ENCODE peak calls at places on chromosomes 12 and 14, in ten cellular contexts. S, F, G, X, A, T, Y, W, M and N are unnamed samples.

GRCh38 chr14:81211844-81212243 is 8.9 kb downstream of the GTF2A1 start:
- DNase-seq in S (peak), F (no peak), G (no peak), X (no peak), A (peak), T (peak), Y (no peak), W (no peak), M (no peak), N (no peak)

GRCh38 chr12:28191690-28192089 is 1.4 kb downstream of the CCDC91 start:
- DNase-seq in S (peak), F (peak), G (no peak), X (no peak), A (no peak), T (peak), Y (no peak), W (no peak), M (peak), N (no peak)

GRCh38 chr14:92735344-92735743 is 13.1 kb downstream of the LGMN start:
- DNase-seq in S (no peak), F (no peak), G (no peak), X (no peak), A (no peak), T (no peak), Y (no peak), W (no peak), M (no peak), N (no peak)

GRCh38 chr12:9103050-9103854 is 12.5 kb downstream of the A2M start:
- DNase-seq in S (no peak), F (no peak), G (no peak), X (no peak), A (no peak), T (no peak), Y (no peak), W (no peak), M (no peak), N (no peak)

GRCh38 chr14:41817626-41818025 is 210.9 kb downstream of the LRFN5 start:
- DNase-seq in S (no peak), F (no peak), G (peak), X (no peak), A (no peak), T (no peak), Y (no peak), W (no peak), M (peak), N (no peak)

GRCh38 chr14:22379727-22380126 is 209.3 kb downstream of the DAD1 start:
- DNase-seq in S (no peak), F (no peak), G (peak), X (no peak), A (no peak), T (no peak), Y (no peak), W (no peak), M (peak), N (no peak)

GRCh38 chr14:104390221-104390931 is 189.2 kb upstream of the C14orf180 start:
- DNase-seq in S (no peak), F (no peak), G (no peak), X (no peak), A (no peak), T (no peak), Y (peak), W (no peak), M (no peak), N (no peak)

GRCh38 chr12:91863702-91864101 is 281.9 kb downstream of the BTG1 start:
- DNase-seq in S (no peak), F (no peak), G (no peak), X (no peak), A (no peak), T (no peak), Y (no peak), W (no peak), M (no peak), N (no peak)

GRCh38 chr12:843609-844008 is 91.2 kb downstream of the WNK1 start:
- DNase-seq in S (peak), F (no peak), G (no peak), X (no peak), A (no peak), T (no peak), Y (no peak), W (no peak), M (peak), N (no peak)